ENCODE peak calls at places on chromosomes 12 and 14, in nine cellular contexts. U is CD8-positive, alpha-beta memory T cell; Y is RPMI7951; B is stimulated activated CD4-positive, alpha-beta T cell treated with anti-CD3 and anti-CD28 coated beads, TNF-alpha, amount 100 ng/mL, for 1 hour; K is esophagus muscularis mucosa; F is Peyer's patch; T is NCI-H1048; H is foreskin fibroblast; D is GM13977. J is an unnamed sample.

GRCh38 chr12:131606218-131606899 is 104.5 kb upstream of the SFSWAP start:
- DNase-seq in H (no peak), K (no peak), F (no peak), Y (no peak), B (no peak), D (no peak), U (no peak), T (no peak), J (no peak)

GRCh38 chr14:29558516-29558915 is 369.1 kb downstream of the PRKD1 start:
- DNase-seq in B (no peak), Y (no peak), K (no peak), F (no peak), H (peak), T (no peak), U (no peak), D (no peak), J (no peak)

GRCh38 chr12:92278378-92278828 is 132.8 kb upstream of the BTG1 start:
- DNase-seq in H (no peak), F (no peak), D (no peak), Y (peak), K (no peak), B (no peak), U (no peak), T (no peak), J (no peak)

GRCh38 chr12:21717756-21718155 is 56.8 kb downstream of the KCNJ8 start:
- DNase-seq in H (no peak), T (no peak), U (no peak), Y (no peak), F (no peak), D (no peak), K (no peak), B (no peak), J (no peak)

GRCh38 chr12:19074700-19075099 is 54.8 kb upstream of the PLEKHA5 start:
- DNase-seq in D (no peak), Y (no peak), H (peak), K (no peak), U (no peak), T (no peak), F (no peak), B (no peak), J (no peak)

GRCh38 chr12:18998343-18999270 is 130.9 kb upstream of the PLEKHA5 start:
- DNase-seq in B (no peak), Y (peak), T (no peak), H (peak), U (no peak), F (no peak), K (no peak), D (no peak), J (peak)

GRCh38 chr12:24899503-24900098 is 49.3 kb downstream of the BCAT1 start:
- DNase-seq in U (no peak), D (no peak), H (no peak), F (no peak), Y (no peak), B (no peak), K (no peak), T (no peak), J (no peak)

GRCh38 chr12:40692617-40693502 is 621 bp downstream of the CNTN1 start:
- DNase-seq in B (no peak), F (no peak), U (no peak), K (no peak), T (no peak), H (peak), Y (no peak), D (peak), J (peak)